ENCODE peak calls at places on chromosomes 12 and 14, in nine cellular contexts. One of them, this sample, is unnamed.

GRCh38 chr12:92007787-92008186 is 137.9 kb downstream of the BTG1 start:
- DNase-seq in GM23338: peak; percentile 14
- DNase-seq in SK-N-SH: no peak
- DNase-seq in neural progenitor cell: peak; percentile 3
- DNase-seq in hepatocyte: no peak
- DNase-seq in PC-3: no peak
- DNase-seq in HCT116: no peak
- DNase-seq in GM23248: no peak
- DNase-seq in MM.1S: no peak
- DNase-seq in this sample: no peak

GRCh38 chr12:68932123-68932700 is 759 bp downstream of the CPM start:
- DNase-seq in GM23338: no peak
- DNase-seq in SK-N-SH: no peak
- DNase-seq in neural progenitor cell: no peak
- DNase-seq in hepatocyte: no peak
- DNase-seq in PC-3: peak; percentile 8
- DNase-seq in HCT116: no peak
- DNase-seq in GM23248: no peak
- DNase-seq in MM.1S: no peak
- DNase-seq in this sample: peak; percentile 47

GRCh38 chr12:92961949-92962348 is 32.9 kb upstream of the EEA1 start:
- DNase-seq in GM23338: no peak
- DNase-seq in SK-N-SH: no peak
- DNase-seq in neural progenitor cell: no peak
- DNase-seq in hepatocyte: no peak
- DNase-seq in PC-3: peak; percentile 34
- DNase-seq in HCT116: no peak
- DNase-seq in GM23248: no peak
- DNase-seq in MM.1S: no peak
- DNase-seq in this sample: no peak

GRCh38 chr14:44854114-44854513 is 107.6 kb downstream of the KLHL28 start:
- DNase-seq in GM23338: no peak
- DNase-seq in SK-N-SH: no peak
- DNase-seq in neural progenitor cell: no peak
- DNase-seq in hepatocyte: no peak
- DNase-seq in PC-3: no peak
- DNase-seq in HCT116: no peak
- DNase-seq in GM23248: no peak
- DNase-seq in MM.1S: no peak
- DNase-seq in this sample: no peak

GRCh38 chr12:80101126-80101525 is 1.8 kb downstream of the OTOGL start:
- DNase-seq in GM23338: no peak
- DNase-seq in SK-N-SH: no peak
- DNase-seq in neural progenitor cell: no peak
- DNase-seq in hepatocyte: no peak
- DNase-seq in PC-3: peak; percentile 21
- DNase-seq in HCT116: no peak
- DNase-seq in GM23248: peak; percentile 24
- DNase-seq in MM.1S: no peak
- DNase-seq in this sample: no peak

GRCh38 chr12:55703288-55703687 is 4.4 kb downstream of the ITGA7 start:
- DNase-seq in GM23338: no peak
- DNase-seq in SK-N-SH: no peak
- DNase-seq in neural progenitor cell: no peak
- DNase-seq in hepatocyte: no peak
- DNase-seq in PC-3: no peak
- DNase-seq in HCT116: no peak
- DNase-seq in GM23248: no peak
- DNase-seq in MM.1S: no peak
- DNase-seq in this sample: no peak

GRCh38 chr12:120225200-120225558 is 24.3 kb upstream of the RPLP0 start:
- DNase-seq in GM23338: no peak
- DNase-seq in SK-N-SH: no peak
- DNase-seq in neural progenitor cell: peak; percentile 73
- DNase-seq in hepatocyte: peak; percentile 70
- DNase-seq in PC-3: no peak
- DNase-seq in HCT116: no peak
- DNase-seq in GM23248: no peak
- DNase-seq in MM.1S: no peak
- DNase-seq in this sample: no peak

GRCh38 chr12:111442301-111443045 is 36.8 kb downstream of the SH2B3 start:
- DNase-seq in GM23338: no peak
- DNase-seq in SK-N-SH: no peak
- DNase-seq in neural progenitor cell: no peak
- DNase-seq in hepatocyte: no peak
- DNase-seq in PC-3: no peak
- DNase-seq in HCT116: no peak
- DNase-seq in GM23248: no peak
- DNase-seq in MM.1S: no peak
- DNase-seq in this sample: no peak

GRCh38 chr14:65098586-65098985 is 3.7 kb downstream of the MAX start:
- DNase-seq in GM23338: no peak
- DNase-seq in SK-N-SH: no peak
- DNase-seq in neural progenitor cell: no peak
- DNase-seq in hepatocyte: no peak
- DNase-seq in PC-3: no peak
- DNase-seq in HCT116: no peak
- DNase-seq in GM23248: peak; percentile 62
- DNase-seq in MM.1S: peak; percentile 47
- DNase-seq in this sample: peak; percentile 60

GRCh38 chr14:102218688-102219087 is 79.0 kb downstream of the WDR20 start:
- DNase-seq in GM23338: no peak
- DNase-seq in SK-N-SH: no peak
- DNase-seq in neural progenitor cell: no peak
- DNase-seq in hepatocyte: no peak
- DNase-seq in PC-3: no peak
- DNase-seq in HCT116: no peak
- DNase-seq in GM23248: no peak
- DNase-seq in MM.1S: no peak
- DNase-seq in this sample: no peak

GRCh38 chr12:103373088-103373523 is 122.7 kb downstream of the C12orf42 start:
- DNase-seq in GM23338: no peak
- DNase-seq in SK-N-SH: no peak
- DNase-seq in neural progenitor cell: no peak
- DNase-seq in hepatocyte: no peak
- DNase-seq in PC-3: no peak
- DNase-seq in HCT116: no peak
- DNase-seq in GM23248: no peak
- DNase-seq in MM.1S: no peak
- DNase-seq in this sample: no peak

GRCh38 chr14:22531451-22532344 is 57.3 kb downstream of the DAD1 start:
- DNase-seq in GM23338: no peak
- DNase-seq in SK-N-SH: no peak
- DNase-seq in neural progenitor cell: no peak
- DNase-seq in hepatocyte: no peak
- DNase-seq in PC-3: no peak
- DNase-seq in HCT116: no peak
- DNase-seq in GM23248: no peak
- DNase-seq in MM.1S: peak; percentile 28
- DNase-seq in this sample: peak; percentile 79
- H3K4me1 ChIP-seq in GM23338: no peaks in the 10 kb centered on the region
- H3K4me1 ChIP-seq in SK-N-SH: no peaks in the 10 kb centered on the region
- H3K4me1 ChIP-seq in neural progenitor cell: no peaks in the 10 kb centered on the region
- H3K4me1 ChIP-seq in hepatocyte: peaks cover 6% of the 10 kb centered on the region
- H3K4me1 ChIP-seq in PC-3: peaks cover 5% of the 10 kb centered on the region
- H3K4me1 ChIP-seq in HCT116: peaks cover 4% of the 10 kb centered on the region
- H3K4me1 ChIP-seq in GM23248: peaks cover 18% of the 10 kb centered on the region
- H3K4me1 ChIP-seq in MM.1S: peaks cover 24% of the 10 kb centered on the region
- H3K4me1 ChIP-seq in this sample: peaks cover 84% of the 10 kb centered on the region

GRCh38 chr12:27284751-27285150 is 40.7 kb downstream of the STK38L start:
- DNase-seq in GM23338: no peak
- DNase-seq in SK-N-SH: no peak
- DNase-seq in neural progenitor cell: no peak
- DNase-seq in hepatocyte: no peak
- DNase-seq in PC-3: peak; percentile 57
- DNase-seq in HCT116: no peak
- DNase-seq in GM23248: peak; percentile 85
- DNase-seq in MM.1S: no peak
- DNase-seq in this sample: no peak

GRCh38 chr12:27280412-27280811 is 36.3 kb downstream of the STK38L start:
- DNase-seq in GM23338: no peak
- DNase-seq in SK-N-SH: no peak
- DNase-seq in neural progenitor cell: no peak
- DNase-seq in hepatocyte: peak; percentile 7
- DNase-seq in PC-3: no peak
- DNase-seq in HCT116: no peak
- DNase-seq in GM23248: no peak
- DNase-seq in MM.1S: no peak
- DNase-seq in this sample: no peak

GRCh38 chr12:27285395-27285794 is 41.3 kb downstream of the STK38L start:
- DNase-seq in GM23338: no peak
- DNase-seq in SK-N-SH: no peak
- DNase-seq in neural progenitor cell: peak; percentile 10
- DNase-seq in hepatocyte: no peak
- DNase-seq in PC-3: no peak
- DNase-seq in HCT116: no peak
- DNase-seq in GM23248: peak; percentile 56
- DNase-seq in MM.1S: no peak
- DNase-seq in this sample: no peak

GRCh38 chr12:27279836-27280235 is 35.8 kb downstream of the STK38L start:
- DNase-seq in GM23338: no peak
- DNase-seq in SK-N-SH: no peak
- DNase-seq in neural progenitor cell: no peak
- DNase-seq in hepatocyte: peak; percentile 27
- DNase-seq in PC-3: peak; percentile 18
- DNase-seq in HCT116: no peak
- DNase-seq in GM23248: no peak
- DNase-seq in MM.1S: no peak
- DNase-seq in this sample: no peak

GRCh38 chr12:27284021-27284420 is 39.9 kb downstream of the STK38L start:
- DNase-seq in GM23338: no peak
- DNase-seq in SK-N-SH: no peak
- DNase-seq in neural progenitor cell: no peak
- DNase-seq in hepatocyte: no peak
- DNase-seq in PC-3: no peak
- DNase-seq in HCT116: no peak
- DNase-seq in GM23248: no peak
- DNase-seq in MM.1S: no peak
- DNase-seq in this sample: no peak
- H3K27ac ChIP-seq in GM23338: no peak overlapping the region
- H3K27ac ChIP-seq in SK-N-SH: peak overlapping the region; percentile 91
- H3K27ac ChIP-seq in neural progenitor cell: no peak overlapping the region
- H3K27ac ChIP-seq in hepatocyte: no peak overlapping the region
- H3K27ac ChIP-seq in PC-3: peak overlapping the region; percentile 9
- H3K27ac ChIP-seq in HCT116: no peak overlapping the region
- H3K27ac ChIP-seq in GM23248: peak overlapping the region; percentile 75
- H3K27ac ChIP-seq in MM.1S: no peak overlapping the region
- H3K27ac ChIP-seq in this sample: no peak overlapping the region

DNA sequence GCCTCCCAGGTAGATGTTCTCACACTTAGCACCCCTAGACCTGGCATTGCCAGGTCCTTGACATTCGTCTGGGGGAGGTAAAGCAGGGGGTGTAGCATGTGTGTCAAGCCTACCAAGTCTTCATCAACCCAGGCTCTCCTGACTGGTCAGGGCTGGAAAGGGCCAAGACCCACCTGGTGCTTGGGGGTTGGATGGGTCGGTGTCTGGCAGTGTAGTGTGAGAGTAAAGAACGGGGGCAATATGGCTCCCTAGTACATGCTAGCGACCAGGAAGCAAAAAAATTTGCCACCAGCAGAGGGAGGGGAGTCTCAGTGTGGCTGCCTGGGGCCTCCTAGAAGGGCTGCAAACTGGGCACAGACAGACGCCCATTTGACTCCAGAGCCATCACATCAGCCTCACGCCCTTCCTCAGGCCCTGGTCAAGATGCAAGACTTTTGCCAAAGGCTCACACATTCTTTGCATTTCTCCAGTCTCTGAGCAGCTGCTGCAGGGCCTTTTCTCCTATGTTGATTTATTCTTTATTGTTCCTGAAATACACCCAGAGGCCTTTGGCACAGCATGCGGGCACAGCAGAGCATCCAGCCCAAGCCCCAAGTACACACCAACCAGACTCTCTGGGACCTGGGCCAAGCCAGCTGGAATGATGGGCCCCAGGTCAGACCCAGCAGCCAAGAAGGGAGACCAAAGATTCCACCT is 38.3 kb upstream of the PNMA1 start:
- DNase-seq in GM23338: peak; percentile 55
- DNase-seq in SK-N-SH: peak; percentile 76
- DNase-seq in neural progenitor cell: peak; percentile 38
- DNase-seq in hepatocyte: no peak
- DNase-seq in PC-3: peak; percentile 64
- DNase-seq in HCT116: no peak
- DNase-seq in GM23248: peak; percentile 60
- DNase-seq in MM.1S: no peak
- DNase-seq in this sample: peak; percentile 48
- TF ChIP-seq EZH2phosphoT487 in GM23338: no peak
- TF ChIP-seq EZH2phosphoT487 in SK-N-SH: no peak
- TF ChIP-seq EZH2phosphoT487 in neural progenitor cell: no peak
- TF ChIP-seq EZH2phosphoT487 in hepatocyte: no peak
- TF ChIP-seq EZH2phosphoT487 in PC-3: no peak
- TF ChIP-seq EZH2phosphoT487 in HCT116: no peak
- TF ChIP-seq EZH2phosphoT487 in GM23248: no peak
- TF ChIP-seq EZH2phosphoT487 in MM.1S: no peak
- TF ChIP-seq EZH2phosphoT487 in this sample: no peak

GRCh38 chr14:23547924-23548323 is 3.6 kb downstream of the ZFHX2 start:
- DNase-seq in GM23338: no peak
- DNase-seq in SK-N-SH: no peak
- DNase-seq in neural progenitor cell: no peak
- DNase-seq in hepatocyte: no peak
- DNase-seq in PC-3: no peak
- DNase-seq in HCT116: no peak
- DNase-seq in GM23248: no peak
- DNase-seq in MM.1S: no peak
- DNase-seq in this sample: no peak
- H3K4me1 ChIP-seq in GM23338: peaks cover 70% of the 10 kb centered on the region
- H3K4me1 ChIP-seq in SK-N-SH: peaks cover 26% of the 10 kb centered on the region
- H3K4me1 ChIP-seq in neural progenitor cell: peaks cover 58% of the 10 kb centered on the region
- H3K4me1 ChIP-seq in hepatocyte: peaks cover 10% of the 10 kb centered on the region
- H3K4me1 ChIP-seq in PC-3: peaks cover 8% of the 10 kb centered on the region
- H3K4me1 ChIP-seq in HCT116: peaks cover 15% of the 10 kb centered on the region
- H3K4me1 ChIP-seq in GM23248: no peaks in the 10 kb centered on the region
- H3K4me1 ChIP-seq in MM.1S: no peaks in the 10 kb centered on the region
- H3K4me1 ChIP-seq in this sample: peaks cover 13% of the 10 kb centered on the region

GRCh38 chr12:26428420-26428819 is 233.0 kb downstream of the SSPN start:
- DNase-seq in GM23338: no peak
- DNase-seq in SK-N-SH: no peak
- DNase-seq in neural progenitor cell: no peak
- DNase-seq in hepatocyte: no peak
- DNase-seq in PC-3: no peak
- DNase-seq in HCT116: no peak
- DNase-seq in GM23248: peak; percentile 41
- DNase-seq in MM.1S: no peak
- DNase-seq in this sample: no peak
- H3K27ac ChIP-seq in GM23338: no peak overlapping the region
- H3K27ac ChIP-seq in SK-N-SH: no peak overlapping the region
- H3K27ac ChIP-seq in neural progenitor cell: no peak overlapping the region
- H3K27ac ChIP-seq in hepatocyte: no peak overlapping the region
- H3K27ac ChIP-seq in PC-3: no peak overlapping the region
- H3K27ac ChIP-seq in HCT116: no peak overlapping the region
- H3K27ac ChIP-seq in GM23248: no peak overlapping the region
- H3K27ac ChIP-seq in MM.1S: no peak overlapping the region
- H3K27ac ChIP-seq in this sample: no peak overlapping the region

This sample was measured in OCI-LY7.